ENCODE peak calls at places on chromosomes 13 and 19, in five cellular contexts. N is NCI-H1417, W is uterus, G is Daoy, Z is NCI-H2029 treated with DMSO at 0.1 percent for 48 hours. T is an unnamed sample.
A peak's percentile ranks its signal among the peaks of the same experiment; 100 is the strongest.

GRCh38 chr13:101576977-101577376 is 124.5 kb downstream of the ITGBL1 start:
- DNase-seq in N (peak; percentile 13), W (no peak), G (no peak), Z (no peak), T (no peak)

GRCh38 chr13:99658266-99658991 is 157.2 kb downstream of the TM9SF2 start:
- DNase-seq in N (peak; percentile 97), W (peak; percentile 52), G (peak; percentile 46), Z (peak; percentile 6), T (no peak)

GRCh38 chr19:7540761-7541480 is 5.4 kb downstream of the PNPLA6 start:
- DNase-seq in N (no peak), W (no peak), G (peak; percentile 73), Z (no peak), T (no peak)

GRCh38 chr19:5154129-5154798 is 185.4 kb downstream of the KDM4B start:
- DNase-seq in N (no peak), W (peak; percentile 19), G (peak; percentile 40), Z (no peak), T (no peak)

GRCh38 chr13:27276188-27276587 is 5.6 kb downstream of the RASL11A start:
- DNase-seq in N (no peak), W (no peak), G (no peak), Z (no peak), T (no peak)

GRCh38 chr13:83214452-83214851 is 667.8 kb downstream of the SLITRK1 start:
- DNase-seq in N (no peak), W (no peak), G (no peak), Z (no peak), T (no peak)

GRCh38 chr19:18439025-18439909 is 1.3 kb upstream of the ISYNA1 start:
- DNase-seq in N (no peak), W (no peak), G (peak; percentile 60), Z (no peak), T (no peak)

GRCh38 chr13:71817335-71817734 is 49.7 kb downstream of the DACH1 start:
- DNase-seq in N (no peak), W (no peak), G (no peak), Z (no peak), T (no peak)

GRCh38 chr19:35205733-35206323 is 22.7 kb downstream of the FAM187B start:
- DNase-seq in N (no peak), W (no peak), G (no peak), Z (no peak), T (no peak)

GRCh38 chr13:30792257-30793000 is 57.1 kb downstream of the ALOX5AP start:
- DNase-seq in N (peak; percentile 4), W (peak; percentile 78), G (peak; percentile 92), Z (no peak), T (no peak)

GRCh38 chr13:109012115-109012514 is 382.7 kb downstream of the MYO16 start:
- DNase-seq in N (peak; percentile 54), W (no peak), G (no peak), Z (no peak), T (no peak)

GRCh38 chr13:49421391-49421790 is 22.5 kb downstream of the CAB39L start:
- DNase-seq in N (no peak), W (no peak), G (peak; percentile 6), Z (no peak), T (no peak)

GRCh38 chr13:111388851-111389500 is 68.5 kb downstream of the TEX29 start:
- DNase-seq in N (no peak), W (no peak), G (no peak), Z (no peak), T (no peak)

GRCh38 chr19:50248826-50249225 is 45.4 kb downstream of the MYH14 start:
- DNase-seq in N (no peak), W (no peak), G (no peak), Z (no peak), T (no peak)

GRCh38 chr13:27038323-27038722 is 133.3 kb downstream of the USP12 start:
- DNase-seq in N (no peak), W (no peak), G (peak; percentile 67), Z (no peak), T (no peak)

GRCh38 chr13:24064258-24064860 is 96.2 kb upstream of the SPATA13 start:
- DNase-seq in N (no peak), W (no peak), G (no peak), Z (no peak), T (no peak)

GRCh38 chr19:13381827-13382632 is 124.2 kb downstream of the CACNA1A start:
- DNase-seq in N (no peak), W (no peak), G (no peak), Z (no peak), T (no peak)

GRCh38 chr19:19385900-19386339 is 19.6 kb upstream of the GATAD2A start:
- DNase-seq in N (peak; percentile 80), W (no peak), G (no peak), Z (no peak), T (no peak)

GRCh38 chr13:100356889-100357288 is 231.7 kb downstream of the GGACT start:
- DNase-seq in N (no peak), W (no peak), G (no peak), Z (no peak), T (no peak)

GRCh38 chr19:17306285-17306714 is 628 bp downstream of the MRPL34 start:
- DNase-seq in N (no peak), W (no peak), G (no peak), Z (peak; percentile 9), T (no peak)

GRCh38 chr13:109874921-109875454 is 88.6 kb upstream of the IRS2 start:
- DNase-seq in N (no peak), W (no peak), G (no peak), Z (no peak), T (no peak)

GRCh38 chr19:52391135-52391534 is 6.5 kb upstream of the ZNF528 start:
- DNase-seq in N (no peak), W (no peak), G (peak; percentile 4), Z (no peak), T (no peak)

GRCh38 chr13:26508885-26509284 is 48.6 kb upstream of the WASF3 start:
- DNase-seq in N (no peak), W (peak; percentile 71), G (peak; percentile 36), Z (no peak), T (no peak)

GRCh38 chr13:68107667-68108066 is 877.5 kb upstream of the PCDH9 start:
- DNase-seq in N (no peak), W (no peak), G (no peak), Z (no peak), T (no peak)

GRCh38 chr13:71417205-71417604 is 449.8 kb downstream of the DACH1 start:
- DNase-seq in N (no peak), W (no peak), G (no peak), Z (no peak), T (no peak)

GRCh38 chr13:109243311-109243951 is 543.0 kb downstream of the IRS2 start:
- DNase-seq in N (no peak), W (no peak), G (peak; percentile 49), Z (no peak), T (no peak)

GRCh38 chr19:30521937-30522336 is 149.8 kb downstream of the ZNF536 start:
- DNase-seq in N (no peak), W (no peak), G (no peak), Z (no peak), T (no peak)

GRCh38 chr19:18437481-18438330 is at the start of gene ISYNA1:
- DNase-seq in N (peak; percentile 72), W (peak; percentile 73), G (peak; percentile 56), Z (no peak), T (no peak)

GRCh38 chr13:106133025-106133424 is 402.4 kb downstream of the EFNB2 start:
- DNase-seq in N (no peak), W (no peak), G (no peak), Z (no peak), T (no peak)

GRCh38 chr13:109816979-109817275 is 30.5 kb upstream of the IRS2 start:
- DNase-seq in N (no peak), W (no peak), G (peak; percentile 25), Z (no peak), T (no peak)

GRCh38 chr13:100506600-100507422 is 81.8 kb downstream of the GGACT start:
- DNase-seq in N (peak; percentile 39), W (no peak), G (no peak), Z (no peak), T (no peak)

GRCh38 chr19:19526581-19527370 is 1.9 kb upstream of the YJEFN3 start:
- DNase-seq in N (no peak), W (no peak), G (no peak), Z (no peak), T (no peak)

GRCh38 chr19:48480476-48481190 is 11.5 kb downstream of the CYTH2 start:
- DNase-seq in N (no peak), W (peak; percentile 52), G (no peak), Z (no peak), T (no peak)

GRCh38 chr19:50817941-50818858 is 5.4 kb downstream of the KLK1 start:
- DNase-seq in N (peak; percentile 87), W (no peak), G (peak; percentile 79), Z (no peak), T (no peak)

GRCh38 chr13:42247883-42248282 is 24.1 kb upstream of the AKAP11 start:
- DNase-seq in N (no peak), W (no peak), G (no peak), Z (no peak), T (no peak)

GRCh38 chr19:51739466-51740213 is 12.0 kb downstream of the FPR1 start:
- DNase-seq in N (no peak), W (no peak), G (peak; percentile 82), Z (no peak), T (no peak)

GRCh38 chr13:104024416-104025170 is 958.4 kb upstream of the SLC10A2 start:
- DNase-seq in N (no peak), W (no peak), G (no peak), Z (no peak), T (no peak)

GRCh38 chr19:49427855-49428546 is 2.8 kb downstream of the GFY start:
- DNase-seq in N (no peak), W (no peak), G (peak; percentile 58), Z (peak; percentile 8), T (no peak)

GRCh38 chr19:58338825-58339558 is 12.2 kb downstream of the ZSCAN22 start:
- DNase-seq in N (no peak), W (no peak), G (no peak), Z (no peak), T (no peak)

T was measured in NCI-H1048.